ENCODE peak calls at places on chromosomes 2 and 18, in five cellular contexts. J is GM12878, H is IMR-90, T is psoas muscle, C is GM23338. Z is an unnamed sample.

GRCh38 chr18:12659904-12660605 is 2.1 kb upstream of the SPIRE1 start:
- DNase-seq in C (peak; percentile 74), J (no peak), H (peak; percentile 70), T (peak; percentile 17), Z (no peak)

GRCh38 chr18:78561757-78562445 is 417.7 kb upstream of the SALL3 start:
- DNase-seq in J (no peak), T (no peak), H (no peak), C (no peak), Z (no peak)

GRCh38 chr2:201200345-201200744 is 17.4 kb downstream of the CASP10 start:
- DNase-seq in T (no peak), H (no peak), J (no peak), C (no peak), Z (no peak)

GRCh38 chr2:178309541-178309940 is 115.2 kb downstream of the OSBPL6 start:
- DNase-seq in C (no peak), T (no peak), H (peak; percentile 30), J (no peak), Z (no peak)

GRCh38 chr2:31688282-31688681 is 107.5 kb upstream of the SRD5A2 start:
- DNase-seq in J (no peak), C (peak; percentile 48), H (no peak), T (no peak), Z (no peak)

GRCh38 chr2:188068093-188068492 is 223.6 kb upstream of the GULP1 start:
- DNase-seq in T (no peak), J (no peak), C (peak; percentile 12), H (peak; percentile 44), Z (no peak)

GRCh38 chr18:10320848-10321247 is 133.6 kb upstream of the APCDD1 start:
- DNase-seq in H (peak; percentile 57), T (no peak), J (no peak), C (no peak), Z (no peak)

GRCh38 chr2:54187331-54187730 is 68.7 kb downstream of the TSPYL6 start:
- DNase-seq in C (no peak), T (no peak), J (no peak), H (no peak), Z (no peak)

GRCh38 chr2:238970553-238971081 is 122.7 kb downstream of the TWIST2 start:
- DNase-seq in J (no peak), H (peak; percentile 63), T (peak; percentile 52), C (peak; percentile 75), Z (peak; percentile 59)

GRCh38 chr2:10759151-10759714 is 37.8 kb downstream of the ATP6V1C2 start:
- DNase-seq in H (no peak), J (no peak), C (no peak), T (no peak), Z (no peak)

GRCh38 chr18:9242987-9243386 is 91.6 kb upstream of the TWSG1 start:
- DNase-seq in H (no peak), J (no peak), C (peak; percentile 32), T (no peak), Z (no peak)

GRCh38 chr18:14085770-14086458 is 46.3 kb downstream of the ZNF519 start:
- DNase-seq in J (no peak), H (no peak), T (no peak), C (no peak), Z (no peak)

GRCh38 chr2:162022290-162022945 is 51.6 kb downstream of the DPP4 start:
- DNase-seq in H (peak; percentile 47), T (no peak), C (no peak), J (no peak), Z (no peak)

GRCh38 chr2:128236491-128237035 is 82.1 kb downstream of the HS6ST1 start:
- DNase-seq in T (no peak), H (peak; percentile 94), J (no peak), C (no peak), Z (no peak)

GRCh38 chr2:102788880-102789250 is 27.0 kb downstream of the TMEM182 start:
- DNase-seq in C (no peak), J (no peak), T (no peak), H (no peak), Z (no peak)

GRCh38 chr2:4445821-4446220 is 742.4 kb downstream of the DCDC2C start:
- DNase-seq in J (no peak), H (no peak), C (no peak), T (no peak), Z (no peak)

GRCh38 chr2:119678021-119678656 is 862 bp upstream of the TMEM177 start:
- DNase-seq in T (no peak), H (no peak), C (no peak), J (no peak), Z (no peak)

GRCh38 chr18:23593720-23594119 is 7.4 kb upstream of the NPC1 start:
- DNase-seq in J (no peak), T (no peak), H (peak; percentile 87), C (no peak), Z (no peak)

GRCh38 chr2:77746780-77747179 is 224.6 kb upstream of the LRRTM4 start:
- DNase-seq in J (no peak), T (no peak), C (no peak), H (no peak), Z (no peak)

GRCh38 chr2:69538872-69539548 is 101.8 kb upstream of the NFU1 start:
- DNase-seq in C (no peak), T (no peak), J (no peak), H (no peak), Z (no peak)

GRCh38 chr18:11324956-11325873 is 175.8 kb upstream of the PIEZO2 start:
- DNase-seq in H (peak; percentile 85), J (peak; percentile 63), T (no peak), C (no peak), Z (no peak)

GRCh38 chr18:74541703-74542555 is 7.6 kb downstream of the CNDP1 start:
- DNase-seq in J (no peak), T (no peak), C (no peak), H (no peak), Z (no peak)

GRCh38 chr2:238160206-238161129 is 1.7 kb downstream of the ERFE start:
- DNase-seq in T (peak; percentile 17), C (peak; percentile 66), J (no peak), H (peak; percentile 59), Z (no peak)

GRCh38 chr2:214808481-214808931 is 977 bp downstream of the BARD1 start:
- DNase-seq in T (no peak), H (no peak), C (no peak), J (no peak), Z (no peak)

GRCh38 chr2:120424274-120424796 is 78.4 kb downstream of the INHBB start:
- DNase-seq in T (no peak), H (no peak), J (no peak), C (no peak), Z (no peak)

GRCh38 chr18:20971886-20972267 is 139.7 kb downstream of the ROCK1 start:
- DNase-seq in T (no peak), J (no peak), H (peak; percentile 19), C (peak; percentile 65), Z (no peak)

GRCh38 chr2:43224131-43224570 is 2.3 kb downstream of the ZFP36L2 start:
- DNase-seq in T (peak; percentile 74), H (peak; percentile 72), C (peak; percentile 85), J (no peak), Z (peak; percentile 76)

GRCh38 chr18:45409971-45410370 is 205.3 kb upstream of the SLC14A2 start:
- DNase-seq in C (no peak), H (no peak), J (no peak), T (no peak), Z (no peak)

GRCh38 chr2:10194021-10194820 is 71.7 kb downstream of the RRM2 start:
- DNase-seq in J (no peak), H (peak; percentile 65), C (no peak), T (no peak), Z (no peak)

GRCh38 chr2:235709124-235709813 is 215.4 kb downstream of the AGAP1 start:
- DNase-seq in C (no peak), J (no peak), T (peak; percentile 30), H (peak; percentile 29), Z (no peak)

GRCh38 chr18:567119-567518 is 13.1 kb upstream of the CETN1 start:
- DNase-seq in J (no peak), T (no peak), C (no peak), H (no peak), Z (no peak)

GRCh38 chr18:23354625-23355024 is 98.5 kb upstream of the RIOK3 start:
- DNase-seq in H (peak; percentile 76), T (no peak), J (no peak), C (no peak), Z (no peak)

GRCh38 chr18:31634331-31634713 is 42.6 kb downstream of the TTR start:
- DNase-seq in H (no peak), J (peak; percentile 85), T (no peak), C (no peak), Z (no peak)

GRCh38 chr2:205720451-205720902 is 38.2 kb downstream of the NRP2 start:
- DNase-seq in H (no peak), C (peak; percentile 73), J (no peak), T (no peak), Z (no peak)
- H3K4me1 ChIP-seq in H (peaks cover 7% of the 10 kb centered on the region), C (peaks cover 26% of the 10 kb centered on the region), J (peaks cover 19% of the 10 kb centered on the region), T (no peaks in the 10 kb centered on the region), Z (peaks cover 10% of the 10 kb centered on the region)

GRCh38 chr2:8624855-8625398 is 56.9 kb upstream of the ID2 start:
- DNase-seq in J (no peak), T (no peak), C (no peak), H (no peak), Z (no peak)
- H3K36me3 ChIP-seq in J (no peaks in the 10 kb centered on the region), T (no peaks in the 10 kb centered on the region), C (no peaks in the 10 kb centered on the region), H (no peaks in the 10 kb centered on the region), Z (no peaks in the 10 kb centered on the region)

DNA sequence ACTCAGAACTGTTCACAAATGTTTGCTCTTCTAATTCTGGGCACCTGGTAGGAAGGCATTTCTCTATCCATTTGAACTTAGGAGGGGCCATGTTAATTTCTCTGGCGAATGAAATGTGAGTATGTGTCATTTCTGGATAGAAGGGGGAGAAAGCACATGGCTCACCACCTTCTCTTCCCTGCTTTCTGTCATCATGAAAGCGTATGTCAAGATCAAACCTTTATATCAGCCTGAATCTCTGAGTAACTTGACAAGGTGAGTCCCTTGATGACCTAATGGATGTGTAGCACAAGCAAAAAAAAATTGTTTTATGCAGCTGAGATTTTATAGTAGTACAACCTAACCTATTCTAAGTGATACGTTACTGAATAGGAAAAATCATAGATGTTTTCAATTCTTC is 12.1 kb upstream of the LCT start:
- DNase-seq in T (no peak), J (no peak), C (no peak), H (no peak), Z (no peak)
- H3K4me1 ChIP-seq in T (no peaks in the 10 kb centered on the region), J (no peaks in the 10 kb centered on the region), C (no peaks in the 10 kb centered on the region), H (no peaks in the 10 kb centered on the region), Z (no peaks in the 10 kb centered on the region)

DNA sequence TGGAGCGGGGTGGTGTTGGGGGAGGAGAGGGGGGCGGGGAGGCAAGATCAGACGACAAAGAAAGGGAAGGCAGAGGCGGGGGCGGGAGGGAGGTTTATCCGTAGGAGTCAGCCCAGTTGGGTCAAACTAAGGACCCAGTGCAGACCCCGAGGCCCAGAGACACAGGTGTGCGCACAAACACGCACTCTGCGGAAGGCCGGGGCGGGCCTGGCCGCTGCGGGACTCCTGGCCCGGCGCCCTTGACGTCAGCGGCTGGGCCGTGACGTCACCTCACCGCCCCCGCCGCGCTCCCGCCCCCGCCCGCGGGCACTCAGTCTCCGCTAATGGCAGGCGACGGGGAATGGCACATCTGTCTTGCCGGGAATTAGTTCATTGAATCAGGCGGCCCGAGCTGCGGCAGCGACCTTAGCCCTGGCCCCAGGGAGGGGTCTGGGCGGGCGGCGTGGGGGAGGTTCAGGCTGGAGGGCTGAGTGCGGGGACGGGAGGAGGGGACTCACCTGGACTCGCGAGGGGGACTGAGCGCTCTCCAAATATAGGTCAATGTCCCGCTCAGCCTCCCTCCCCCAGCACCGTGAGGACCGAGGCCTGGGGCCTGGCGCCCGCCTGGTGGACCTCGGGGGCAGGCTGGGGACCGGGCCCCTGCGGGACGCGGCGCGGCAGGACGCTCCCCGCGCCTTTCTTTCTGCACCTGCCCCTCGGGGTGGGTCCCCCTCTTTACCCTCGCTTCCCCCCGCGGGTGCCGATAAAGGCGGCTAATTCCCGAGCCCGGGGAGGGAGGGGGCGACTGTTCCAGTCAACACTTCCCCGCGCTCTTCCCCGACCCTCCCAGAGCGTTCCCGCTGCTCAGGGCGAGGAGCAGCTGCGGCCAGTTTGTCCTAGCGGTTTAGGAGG is 15.5 kb upstream of the ECEL1 start:
- DNase-seq in J (no peak), C (peak; percentile 65), H (peak; percentile 45), T (no peak), Z (no peak)
- H3K36me3 ChIP-seq in J (no peaks in the 10 kb centered on the region), C (no peaks in the 10 kb centered on the region), H (no peaks in the 10 kb centered on the region), T (no peaks in the 10 kb centered on the region), Z (no peaks in the 10 kb centered on the region)